ENCODE peak calls at places on chromosome 2, in four cellular contexts. U, S, M and X are unnamed samples.

GRCh38 chr2:102301867-102302362 is 9.4 kb upstream of the IL1RL1 start:
- DNase-seq in U (peak), S (no peak), M (no peak), X (no peak)

GRCh38 chr2:174120346-174120745 is 128.0 kb downstream of the OLA1 start:
- DNase-seq in U (no peak), S (no peak), M (no peak), X (no peak)

GRCh38 chr2:81650048-81650971 is 1345.8 kb upstream of the LRRTM1 start:
- DNase-seq in U (peak), S (no peak), M (no peak), X (no peak)

GRCh38 chr2:223967981-223968380 is 10.7 kb downstream of the MRPL44 start:
- DNase-seq in U (no peak), S (no peak), M (no peak), X (no peak)

GRCh38 chr2:170262343-170262742 is 84.4 kb downstream of the MYO3B start:
- DNase-seq in U (no peak), S (no peak), M (no peak), X (no peak)

GRCh38 chr2:206876176-206876575 is 63.1 kb upstream of the CPO start:
- DNase-seq in U (no peak), S (no peak), M (no peak), X (no peak)

GRCh38 chr2:188089896-188090295 is 201.8 kb upstream of the GULP1 start:
- DNase-seq in U (peak), S (no peak), M (no peak), X (no peak)

GRCh38 chr2:2229898-2230817 is 100.9 kb downstream of the MYT1L start:
- DNase-seq in U (no peak), S (no peak), M (no peak), X (no peak)

GRCh38 chr2:227545990-227546389 is 52.7 kb upstream of the SCYGR2 start:
- DNase-seq in U (no peak), S (no peak), M (no peak), X (no peak)

GRCh38 chr2:118249531-118249930 is 161.3 kb downstream of the INSIG2 start:
- DNase-seq in U (peak), S (no peak), M (no peak), X (no peak)

DNA sequence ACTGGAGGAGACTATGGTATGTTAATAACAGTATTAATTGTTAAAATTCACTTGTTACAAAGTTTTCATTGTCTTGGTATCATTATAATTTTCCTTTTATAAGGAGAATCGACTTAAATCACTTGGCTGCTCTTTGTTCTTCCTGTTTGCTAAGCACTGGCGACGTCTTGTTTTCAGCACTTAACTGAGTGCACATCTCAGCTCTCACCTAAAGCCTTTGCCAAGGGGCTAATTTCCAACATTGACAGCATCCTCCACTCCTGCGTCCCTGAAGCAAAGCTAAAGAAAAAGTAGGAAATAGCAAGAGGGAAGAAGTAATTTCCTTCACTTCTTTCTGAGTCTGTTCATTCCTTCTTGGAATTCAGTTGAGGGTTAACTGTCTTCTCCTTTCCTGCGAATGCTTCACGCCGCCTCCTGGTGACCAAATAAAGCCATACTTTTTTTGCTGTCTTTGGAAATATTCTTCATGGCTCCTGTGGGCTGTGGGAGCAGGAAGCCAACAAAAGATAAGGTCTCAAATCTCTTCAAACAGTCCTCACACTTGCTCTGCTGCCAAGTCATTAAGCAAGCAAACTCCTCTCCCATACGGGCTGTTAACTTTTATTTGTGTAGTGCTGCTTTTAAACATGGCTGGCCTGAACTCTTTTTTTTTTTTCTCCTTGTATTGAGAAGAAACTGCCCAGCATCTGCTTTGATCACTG is 100.8 kb downstream of the DPP10 start:
- DNase-seq in U (peak), S (no peak), M (no peak), X (no peak)
- TF ChIP-seq CTCF in U (peak), S (peak), M (no peak), X (no peak)

DNA sequence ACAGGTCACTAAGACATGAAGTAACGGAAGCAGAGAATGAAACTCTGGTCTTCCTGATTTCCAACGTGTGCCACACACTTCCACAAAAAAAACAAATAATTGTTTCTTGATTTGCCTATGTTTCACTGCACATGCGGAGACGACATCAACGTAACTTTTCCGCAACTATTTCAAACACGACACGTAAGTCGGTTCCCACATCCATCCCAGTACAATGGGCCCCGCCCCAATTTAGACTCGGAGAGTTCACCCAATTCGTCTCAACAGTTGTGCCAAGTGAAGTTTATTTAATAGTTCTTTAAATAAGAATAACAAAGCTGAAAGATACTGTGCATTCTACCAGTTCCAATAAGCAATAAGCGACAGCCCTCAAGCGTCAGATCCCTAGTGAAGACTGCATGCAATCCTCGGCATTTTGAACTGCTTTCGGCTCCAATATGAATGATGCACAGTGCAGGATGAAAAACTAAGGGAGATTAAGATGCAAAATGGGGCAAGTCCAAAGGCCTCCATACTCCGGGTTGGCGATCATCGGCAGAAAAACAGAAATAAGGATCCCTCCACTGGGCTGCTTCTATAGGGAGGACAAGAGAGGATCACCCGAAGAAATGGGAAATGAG is 662 bp downstream of the CCT4 start:
- DNase-seq in U (peak), S (no peak), M (no peak), X (no peak)
- TF ChIP-seq CTCF in U (no peak), S (no peak), M (no peak), X (no peak)

GRCh38 chr2:10448208-10448645 is at the start of gene ODC1:
- DNase-seq in U (peak), S (peak), M (peak), X (peak)

GRCh38 chr2:10449838-10450691 is 1.9 kb upstream of the ODC1 start:
- DNase-seq in U (peak), S (no peak), M (peak), X (no peak)

GRCh38 chr2:10447300-10448207 is 573 bp downstream of the ODC1 start:
- DNase-seq in U (peak), S (no peak), M (peak), X (no peak)

GRCh38 chr2:10449481-10449831 is 1.3 kb upstream of the ODC1 start:
- DNase-seq in U (no peak), S (no peak), M (no peak), X (no peak)

DNA sequence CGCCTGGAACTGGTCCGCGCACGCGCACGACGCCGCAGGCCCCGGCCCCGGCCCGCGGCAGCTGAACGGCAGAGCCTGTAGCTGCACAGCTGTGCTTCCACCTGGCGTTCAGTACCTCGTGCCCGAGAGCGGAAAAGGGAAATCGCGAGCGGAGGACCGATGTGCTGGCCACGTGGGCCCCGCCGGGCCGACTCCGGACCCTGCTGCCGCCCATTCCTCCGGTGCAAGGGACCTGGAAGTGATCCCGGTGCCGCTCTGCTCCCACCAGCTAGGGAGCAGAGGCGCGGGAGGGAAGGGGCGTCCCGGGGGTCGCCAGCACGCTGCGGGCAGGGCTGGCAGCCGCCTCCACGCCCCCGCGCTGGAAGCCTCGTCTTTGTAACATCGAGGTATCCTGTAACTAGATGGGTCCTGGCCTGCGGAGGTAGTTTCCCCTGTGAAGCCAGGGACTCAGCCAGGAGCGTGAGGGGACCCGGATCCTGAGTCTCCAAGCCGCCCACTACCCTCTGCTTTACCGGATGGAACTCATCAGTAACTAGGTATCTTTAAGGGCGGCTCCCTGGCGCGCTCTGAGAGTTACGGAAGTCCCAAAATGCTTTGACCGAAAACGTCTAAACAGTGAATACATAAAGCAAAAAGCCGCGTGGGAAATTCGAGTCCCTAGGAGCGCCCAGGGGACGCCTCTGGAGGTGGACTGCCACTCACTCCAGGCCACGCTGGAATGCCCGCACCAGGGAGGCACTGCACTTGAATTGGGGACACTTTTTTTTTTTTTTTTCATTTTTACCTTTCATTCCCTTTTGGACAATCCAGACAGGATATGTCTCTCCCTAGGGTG is 736 bp upstream of the ODC1 start:
- DNase-seq in U (no peak), S (peak), M (peak), X (peak)
- TF ChIP-seq CTCF in U (peak), S (peak), M (no peak), X (no peak)

GRCh38 chr2:24971550-24972314 is at the start of gene DNAJC27:
- DNase-seq in U (peak), S (peak), M (peak), X (peak)
- TF ChIP-seq CTCF in U (no peak), S (no peak), M (no peak), X (no peak)

GRCh38 chr2:235498556-235499305 is 4.9 kb downstream of the AGAP1 start:
- DNase-seq in U (no peak), S (no peak), M (no peak), X (no peak)
- TF ChIP-seq CTCF in U (no peak), S (peak), M (no peak), X (no peak)

GRCh38 chr2:121104721-121105141 is 180.3 kb downstream of the TFCP2L1 start:
- DNase-seq in U (peak), S (peak), M (no peak), X (no peak)

GRCh38 chr2:121102949-121103348 is 182.1 kb downstream of the TFCP2L1 start:
- DNase-seq in U (no peak), S (no peak), M (no peak), X (no peak)

GRCh38 chr2:121101093-121101715 is 183.8 kb downstream of the TFCP2L1 start:
- DNase-seq in U (no peak), S (no peak), M (no peak), X (no peak)

GRCh38 chr2:121099329-121100318 is 185.4 kb downstream of the TFCP2L1 start:
- DNase-seq in U (no peak), S (no peak), M (peak), X (no peak)

DNA sequence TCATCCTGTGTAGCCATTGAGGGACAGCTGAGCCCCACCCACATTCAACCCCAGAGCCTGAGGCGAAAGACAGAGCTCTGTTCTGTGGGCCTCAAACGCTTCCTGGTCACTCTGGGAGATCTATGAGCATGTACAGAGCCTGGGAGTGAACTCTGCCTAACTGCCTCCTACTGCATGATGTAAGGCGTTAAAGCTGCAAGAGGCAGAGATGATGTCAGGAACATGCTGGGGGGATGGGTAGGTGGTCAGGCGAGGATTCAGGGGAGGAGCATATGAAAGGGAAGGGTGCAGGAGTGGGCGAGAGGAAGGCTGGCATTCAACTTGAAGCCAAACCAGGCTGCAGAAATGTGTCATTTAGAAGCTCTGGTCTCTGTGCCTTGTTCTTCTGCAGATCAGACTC is 181.0 kb downstream of the TFCP2L1 start:
- DNase-seq in U (no peak), S (no peak), M (no peak), X (no peak)
- TF ChIP-seq CTCF in U (no peak), S (no peak), M (no peak), X (no peak)

DNA sequence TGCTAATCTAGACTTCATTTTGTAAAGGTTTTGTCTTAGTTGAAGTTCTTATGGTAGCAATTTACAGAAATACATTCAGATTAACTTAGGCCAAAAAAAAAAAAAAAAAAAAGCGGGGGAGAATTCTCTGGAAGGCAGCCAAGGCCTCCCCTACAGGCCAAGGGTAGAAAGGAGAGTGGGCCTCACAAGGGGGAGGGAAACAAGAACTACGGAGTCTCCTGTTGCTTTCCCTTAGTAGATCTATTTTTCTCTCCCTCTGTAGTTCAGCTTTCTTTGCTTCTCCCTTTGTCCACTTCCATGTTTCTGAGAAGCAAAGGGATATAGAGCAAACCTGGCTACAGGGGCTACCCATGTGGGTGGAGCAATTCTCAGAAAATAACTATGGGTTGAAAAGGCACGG is 2.4 kb upstream of the STK11IP start:
- DNase-seq in U (peak), S (no peak), M (no peak), X (no peak)
- TF ChIP-seq CTCF in U (no peak), S (no peak), M (no peak), X (no peak)